ENCODE peak calls at places on chromosomes 13 and 19, in four cellular contexts. X is hippocampal formation, Q is heart left ventricle, G is germinal center. F is an unnamed sample.

GRCh38 chr13:72125561-72125960 is 258.6 kb upstream of the DACH1 start:
- DNase-seq in G (no peak), Q (no peak), X (no peak), F (no peak)

GRCh38 chr19:18422530-18423191 is 3.5 kb downstream of the SSBP4 start:
- DNase-seq in Q (no peak), X (no peak), G (peak), F (peak)

GRCh38 chr19:13103961-13104847 is 1.5 kb upstream of the LYL1 start:
- DNase-seq in X (no peak), G (peak), Q (peak), F (peak)

GRCh38 chr13:33610471-33611015 is 207.4 kb upstream of the RFC3 start:
- DNase-seq in X (no peak), Q (peak), G (no peak), F (peak)

GRCh38 chr13:46211521-46212351 is at the start of gene LRRC63:
- DNase-seq in Q (peak), G (peak), X (peak), F (peak)

GRCh38 chr13:113875429-113875815 is 11.5 kb upstream of the GAS6 start:
- DNase-seq in X (no peak), Q (no peak), G (no peak), F (no peak)

GRCh38 chr19:41269571-41269970 is 5.4 kb downstream of the HNRNPUL1 start:
- DNase-seq in X (no peak), G (no peak), Q (no peak), F (no peak)

GRCh38 chr19:18468517-18468916 is 30.6 kb upstream of the ISYNA1 start:
- DNase-seq in X (no peak), G (no peak), Q (no peak), F (no peak)

GRCh38 chr13:114064516-114065140 is 67.8 kb downstream of the RASA3 start:
- DNase-seq in Q (no peak), X (peak), G (no peak), F (peak)

F was measured in right cardiac atrium.